ENCODE peak calls at places on chromosome 3, in six cellular contexts. X is activated naive CD8-positive, alpha-beta T cell treated with anti-CD3 and anti-CD28 coated beads, Interleukin-2, amount 10 ng/mL, durations not matched to agents 7 days and 5 days; C is neural crest cell; F is ovary; K is HEK293T; O is Right ventricle myocardium superior. T is an unnamed sample.

GRCh38 chr3:127170794-127171193 is 22.1 kb upstream of the PRR23E start:
- DNase-seq in X (no peak), C (no peak), K (no peak), O (no peak), F (no peak), T (no peak)

GRCh38 chr3:72177075-72178050 is 392.4 kb upstream of the PROK2 start:
- DNase-seq in O (peak), X (no peak), F (peak), C (no peak), K (no peak), T (peak)

GRCh38 chr3:170419301-170420087 is 826 bp downstream of the CLDN11 start:
- DNase-seq in C (peak), O (no peak), X (no peak), K (no peak), F (peak), T (peak)

GRCh38 chr3:110774496-110775265 is 296.9 kb upstream of the NECTIN3 start:
- DNase-seq in K (no peak), F (no peak), C (no peak), X (no peak), O (no peak), T (no peak)

GRCh38 chr3:143951351-143951971 is 20.2 kb upstream of the DIPK2A start:
- DNase-seq in X (no peak), C (peak), O (no peak), F (no peak), K (peak), T (no peak)

GRCh38 chr3:73405853-73406252 is 218.9 kb downstream of the PDZRN3 start:
- DNase-seq in X (no peak), O (no peak), F (no peak), K (no peak), C (no peak), T (no peak)

GRCh38 chr3:33943277-33943676 is 144.8 kb downstream of the PDCD6IP start:
- DNase-seq in C (no peak), K (no peak), O (no peak), F (no peak), X (no peak), T (no peak)

GRCh38 chr3:196965804-196966173 is 2.8 kb downstream of the PIGZ start:
- DNase-seq in C (no peak), O (no peak), X (no peak), K (no peak), F (no peak), T (no peak)

GRCh38 chr3:197222816-197223419 is 75.5 kb downstream of the DLG1 start:
- DNase-seq in O (no peak), X (no peak), K (no peak), C (no peak), F (no peak), T (no peak)